ENCODE peak calls at places on chromosomes 16 and 17, in five cellular contexts. One of them, this sample, is unnamed.

GRCh38 chr17:9055281-9055680 is 34.0 kb downstream of the NTN1 start:
- DNase-seq in AG04449: no peak
- DNase-seq in pancreas: no peak
- DNase-seq in omental fat pad: no peak
- DNase-seq in natural killer cell: no peak
- DNase-seq in this sample: no peak

GRCh38 chr17:77400445-77400870 is 259.7 kb downstream of the SEC14L1 start:
- DNase-seq in AG04449: no peak
- DNase-seq in pancreas: no peak
- DNase-seq in omental fat pad: no peak
- DNase-seq in natural killer cell: peak
- DNase-seq in this sample: peak

GRCh38 chr16:57630402-57630787 is 2.0 kb downstream of the ADGRG1 start:
- DNase-seq in AG04449: no peak
- DNase-seq in pancreas: peak
- DNase-seq in omental fat pad: no peak
- DNase-seq in natural killer cell: no peak
- DNase-seq in this sample: no peak

GRCh38 chr16:11016993-11017392 is 72.6 kb downstream of the CLEC16A start:
- DNase-seq in AG04449: no peak
- DNase-seq in pancreas: no peak
- DNase-seq in omental fat pad: peak
- DNase-seq in natural killer cell: no peak
- DNase-seq in this sample: no peak

GRCh38 chr17:67281053-67281452 is 36.1 kb upstream of the HELZ start:
- DNase-seq in AG04449: no peak
- DNase-seq in pancreas: no peak
- DNase-seq in omental fat pad: no peak
- DNase-seq in natural killer cell: no peak
- DNase-seq in this sample: no peak

GRCh38 chr16:28597692-28598261 is 927 bp upstream of the SULT1A2 start:
- DNase-seq in AG04449: no peak
- DNase-seq in pancreas: no peak
- DNase-seq in omental fat pad: no peak
- DNase-seq in natural killer cell: no peak
- DNase-seq in this sample: no peak

GRCh38 chr16:48022496-48022895 is 133.3 kb downstream of the ABCC12 start:
- DNase-seq in AG04449: no peak
- DNase-seq in pancreas: no peak
- DNase-seq in omental fat pad: no peak
- DNase-seq in natural killer cell: no peak
- DNase-seq in this sample: no peak

GRCh38 chr17:60506312-60506711 is 19.7 kb downstream of the APPBP2 start:
- DNase-seq in AG04449: peak
- DNase-seq in pancreas: no peak
- DNase-seq in omental fat pad: no peak
- DNase-seq in natural killer cell: no peak
- DNase-seq in this sample: no peak

GRCh38 chr17:74296548-74296936 is 22.5 kb downstream of the DNAI2 start:
- DNase-seq in AG04449: no peak
- DNase-seq in pancreas: peak
- DNase-seq in omental fat pad: no peak
- DNase-seq in natural killer cell: no peak
- DNase-seq in this sample: no peak

GRCh38 chr17:73232587-73233373 is 28.9 kb downstream of the CPSF4L start:
- DNase-seq in AG04449: no peak
- DNase-seq in pancreas: peak
- DNase-seq in omental fat pad: no peak
- DNase-seq in natural killer cell: no peak
- DNase-seq in this sample: no peak

GRCh38 chr16:88442435-88442810 is 10.7 kb upstream of the ZFPM1 start:
- DNase-seq in AG04449: no peak
- DNase-seq in pancreas: no peak
- DNase-seq in omental fat pad: no peak
- DNase-seq in natural killer cell: no peak
- DNase-seq in this sample: no peak

GRCh38 chr16:75026892-75027391 is 28.1 kb downstream of the ZNRF1 start:
- DNase-seq in AG04449: no peak
- DNase-seq in pancreas: no peak
- DNase-seq in omental fat pad: no peak
- DNase-seq in natural killer cell: no peak
- DNase-seq in this sample: no peak

GRCh38 chr16:1655909-1656807 is 21.9 kb upstream of the JPT2 start:
- DNase-seq in AG04449: no peak
- DNase-seq in pancreas: no peak
- DNase-seq in omental fat pad: no peak
- DNase-seq in natural killer cell: no peak
- DNase-seq in this sample: no peak

GRCh38 chr17:16937431-16937830 is 34.5 kb downstream of the TNFRSF13B start:
- DNase-seq in AG04449: no peak
- DNase-seq in pancreas: no peak
- DNase-seq in omental fat pad: no peak
- DNase-seq in natural killer cell: no peak
- DNase-seq in this sample: no peak

GRCh38 chr16:1054660-1055556 is 17.6 kb upstream of the SSTR5 start:
- DNase-seq in AG04449: no peak
- DNase-seq in pancreas: no peak
- DNase-seq in omental fat pad: no peak
- DNase-seq in natural killer cell: no peak
- DNase-seq in this sample: peak

GRCh38 chr17:5203908-5204294 is 12.2 kb upstream of the ZNF594 start:
- DNase-seq in AG04449: no peak
- DNase-seq in pancreas: no peak
- DNase-seq in omental fat pad: no peak
- DNase-seq in natural killer cell: no peak
- DNase-seq in this sample: no peak

GRCh38 chr17:55588446-55588845 is 77.2 kb upstream of the SMIM36 start:
- DNase-seq in AG04449: no peak
- DNase-seq in pancreas: no peak
- DNase-seq in omental fat pad: no peak
- DNase-seq in natural killer cell: no peak
- DNase-seq in this sample: no peak

GRCh38 chr17:48579738-48580543 is 1.8 kb upstream of the HOXB4 start:
- DNase-seq in AG04449: no peak
- DNase-seq in pancreas: no peak
- DNase-seq in omental fat pad: no peak
- DNase-seq in natural killer cell: no peak
- DNase-seq in this sample: no peak

GRCh38 chr16:57258226-57258909 is 13.3 kb downstream of the ARL2BP start:
- DNase-seq in AG04449: no peak
- DNase-seq in pancreas: no peak
- DNase-seq in omental fat pad: peak
- DNase-seq in natural killer cell: no peak
- DNase-seq in this sample: no peak

GRCh38 chr17:17156107-17156506 is 50.0 kb downstream of the PLD6 start:
- DNase-seq in AG04449: no peak
- DNase-seq in pancreas: no peak
- DNase-seq in omental fat pad: no peak
- DNase-seq in natural killer cell: no peak
- DNase-seq in this sample: no peak

GRCh38 chr16:80997139-80997798 is 9.4 kb downstream of the CMC2 start:
- DNase-seq in AG04449: no peak
- DNase-seq in pancreas: no peak
- DNase-seq in omental fat pad: no peak
- DNase-seq in natural killer cell: no peak
- DNase-seq in this sample: no peak

GRCh38 chr16:79665970-79666369 is 65.4 kb upstream of the MAF start:
- DNase-seq in AG04449: no peak
- DNase-seq in pancreas: no peak
- DNase-seq in omental fat pad: no peak
- DNase-seq in natural killer cell: no peak
- DNase-seq in this sample: no peak

GRCh38 chr17:31677036-31677435 is 182.0 kb downstream of the COPRS start:
- DNase-seq in AG04449: no peak
- DNase-seq in pancreas: no peak
- DNase-seq in omental fat pad: no peak
- DNase-seq in natural killer cell: no peak
- DNase-seq in this sample: no peak

GRCh38 chr17:19958023-19958422 is 19.6 kb downstream of the AKAP10 start:
- DNase-seq in AG04449: peak
- DNase-seq in pancreas: no peak
- DNase-seq in omental fat pad: no peak
- DNase-seq in natural killer cell: no peak
- DNase-seq in this sample: no peak

GRCh38 chr16:72542103-72542502 is 370.1 kb upstream of the PMFBP1 start:
- DNase-seq in AG04449: no peak
- DNase-seq in pancreas: no peak
- DNase-seq in omental fat pad: no peak
- DNase-seq in natural killer cell: no peak
- DNase-seq in this sample: no peak

GRCh38 chr16:9522589-9522988 is 431.1 kb downstream of the HAPSTR1 start:
- DNase-seq in AG04449: no peak
- DNase-seq in pancreas: no peak
- DNase-seq in omental fat pad: no peak
- DNase-seq in natural killer cell: no peak
- DNase-seq in this sample: no peak

GRCh38 chr17:83118071-83118841 is 38.8 kb downstream of the METRNL start:
- DNase-seq in AG04449: no peak
- DNase-seq in pancreas: no peak
- DNase-seq in omental fat pad: peak
- DNase-seq in natural killer cell: no peak
- DNase-seq in this sample: no peak

GRCh38 chr16:56916571-56917403 is 15.2 kb upstream of the HERPUD1 start:
- DNase-seq in AG04449: no peak
- DNase-seq in pancreas: no peak
- DNase-seq in omental fat pad: no peak
- DNase-seq in natural killer cell: no peak
- DNase-seq in this sample: no peak

GRCh38 chr17:17419621-17420020 is 57.2 kb upstream of the MED9 start:
- DNase-seq in AG04449: no peak
- DNase-seq in pancreas: no peak
- DNase-seq in omental fat pad: no peak
- DNase-seq in natural killer cell: no peak
- DNase-seq in this sample: no peak

GRCh38 chr16:53080345-53081031 is 25.7 kb downstream of the CHD9 start:
- DNase-seq in AG04449: no peak
- DNase-seq in pancreas: no peak
- DNase-seq in omental fat pad: no peak
- DNase-seq in natural killer cell: no peak
- DNase-seq in this sample: no peak

GRCh38 chr17:2214047-2214717 is 89.4 kb downstream of the SMG6 start:
- DNase-seq in AG04449: no peak
- DNase-seq in pancreas: no peak
- DNase-seq in omental fat pad: peak
- DNase-seq in natural killer cell: no peak
- DNase-seq in this sample: no peak

GRCh38 chr17:60154616-60155426 is 5.0 kb downstream of the CA4 start:
- DNase-seq in AG04449: peak
- DNase-seq in pancreas: no peak
- DNase-seq in omental fat pad: no peak
- DNase-seq in natural killer cell: no peak
- DNase-seq in this sample: no peak

DNA sequence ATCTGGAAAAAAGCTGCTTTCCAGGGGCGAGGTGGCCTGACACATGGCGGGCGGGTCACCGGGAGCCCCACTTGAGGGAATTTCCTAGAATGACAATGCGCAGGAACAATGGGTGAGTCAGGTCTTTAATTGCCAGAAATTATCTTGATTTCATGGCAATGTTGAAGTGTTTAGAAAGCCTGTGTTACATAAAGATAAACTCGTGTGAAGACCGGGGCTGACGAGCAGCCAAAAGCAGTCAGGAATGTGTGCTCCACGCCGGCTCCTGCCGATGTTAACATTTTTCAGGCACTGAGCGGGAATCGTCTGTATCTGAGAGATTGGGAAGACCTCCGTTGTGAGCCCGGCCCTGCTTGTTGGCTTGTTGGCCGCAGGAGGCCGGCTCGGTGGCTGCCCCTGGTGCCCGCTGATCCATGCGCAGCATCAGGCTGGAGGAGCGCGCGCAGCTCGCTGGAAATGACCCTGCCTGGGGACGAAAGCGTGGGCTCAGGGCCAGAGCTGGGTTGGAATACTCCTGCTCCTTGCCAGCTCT is 353.1 kb downstream of the FOXL1 start:
- DNase-seq in AG04449: peak
- DNase-seq in pancreas: no peak
- DNase-seq in omental fat pad: no peak
- DNase-seq in natural killer cell: no peak
- DNase-seq in this sample: no peak
- TF ChIP-seq CTCF in AG04449: no peak
- TF ChIP-seq CTCF in pancreas: no peak
- TF ChIP-seq CTCF in omental fat pad: no peak
- TF ChIP-seq CTCF in natural killer cell: no peak
- TF ChIP-seq CTCF in this sample: no peak

GRCh38 chr17:50681260-50682200 is 26.2 kb downstream of the ANKRD40 start:
- DNase-seq in AG04449: no peak
- DNase-seq in pancreas: no peak
- DNase-seq in omental fat pad: no peak
- DNase-seq in natural killer cell: no peak
- DNase-seq in this sample: no peak
- TF ChIP-seq CTCF in AG04449: peak
- TF ChIP-seq CTCF in pancreas: no peak
- TF ChIP-seq CTCF in omental fat pad: no peak
- TF ChIP-seq CTCF in natural killer cell: no peak
- TF ChIP-seq CTCF in this sample: peak

GRCh38 chr17:44221072-44221861 is 1.8 kb upstream of the UBTF start:
- DNase-seq in AG04449: no peak
- DNase-seq in pancreas: peak
- DNase-seq in omental fat pad: no peak
- DNase-seq in natural killer cell: peak
- DNase-seq in this sample: no peak

GRCh38 chr17:44221862-44222111 is 2.3 kb upstream of the UBTF start:
- DNase-seq in AG04449: no peak
- DNase-seq in pancreas: no peak
- DNase-seq in omental fat pad: no peak
- DNase-seq in natural killer cell: peak
- DNase-seq in this sample: no peak

GRCh38 chr17:44223574-44224046 is 4.1 kb upstream of the UBTF start:
- DNase-seq in AG04449: no peak
- DNase-seq in pancreas: no peak
- DNase-seq in omental fat pad: no peak
- DNase-seq in natural killer cell: no peak
- DNase-seq in this sample: no peak

GRCh38 chr17:44220211-44221071 is 966 bp upstream of the UBTF start:
- DNase-seq in AG04449: no peak
- DNase-seq in pancreas: peak
- DNase-seq in omental fat pad: no peak
- DNase-seq in natural killer cell: peak
- DNase-seq in this sample: no peak

GRCh38 chr17:44222112-44222869 is 2.8 kb upstream of the UBTF start:
- DNase-seq in AG04449: no peak
- DNase-seq in pancreas: peak
- DNase-seq in omental fat pad: no peak
- DNase-seq in natural killer cell: peak
- DNase-seq in this sample: no peak
- TF ChIP-seq CTCF in AG04449: peak
- TF ChIP-seq CTCF in pancreas: no peak
- TF ChIP-seq CTCF in omental fat pad: no peak
- TF ChIP-seq CTCF in natural killer cell: no peak
- TF ChIP-seq CTCF in this sample: no peak

DNA sequence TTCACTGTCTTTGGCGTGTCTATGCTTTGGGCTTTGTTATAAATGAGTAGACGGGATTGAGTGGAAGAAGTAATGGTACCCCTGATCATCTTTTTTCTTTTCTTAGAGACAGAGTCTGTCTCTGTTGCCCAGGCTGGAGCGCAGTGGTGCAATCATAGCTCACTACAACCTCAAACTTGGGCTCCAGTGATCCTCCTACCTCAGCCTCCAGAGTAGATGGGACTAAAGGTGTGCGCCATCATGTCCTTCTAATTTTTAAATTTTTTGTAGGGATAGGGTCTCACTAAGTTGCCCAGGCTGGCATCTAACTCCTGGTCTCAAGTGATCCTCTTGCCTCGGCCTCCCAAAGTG is 14.9 kb upstream of the GPRC5B start:
- DNase-seq in AG04449: no peak
- DNase-seq in pancreas: no peak
- DNase-seq in omental fat pad: no peak
- DNase-seq in natural killer cell: no peak
- DNase-seq in this sample: no peak
- TF ChIP-seq CTCF in AG04449: no peak
- TF ChIP-seq CTCF in pancreas: no peak
- TF ChIP-seq CTCF in omental fat pad: no peak
- TF ChIP-seq CTCF in natural killer cell: peak
- TF ChIP-seq CTCF in this sample: no peak